ENCODE peak calls at places on chromosomes 12 and 14, in ten cellular contexts. Y is neural progenitor cell, D is Peyer's patch, I is lung, E is adrenal gland, G is PC-3, Q is GM23338, L is pancreas, S is upper lobe of right lung, H is left ventricle myocardium inferior. K is an unnamed sample. For H3K4me1, the result is how much of the 10 kb centered on the place peaks cover.

GRCh38 chr14:39107624-39108023 is 4.6 kb upstream of the SEC23A start:
- DNase-seq in Y (peak), D (no peak), I (no peak), E (no peak), G (peak), Q (peak), L (no peak), S (no peak), H (no peak), K (no peak)

GRCh38 chr14:24098927-24099813 is 5.1 kb downstream of the PCK2 start:
- DNase-seq in Y (no peak), D (no peak), I (no peak), E (no peak), G (no peak), Q (no peak), L (peak), S (peak), H (no peak), K (no peak)

GRCh38 chr12:91577586-91578539 is 395.2 kb upstream of the DCN start:
- DNase-seq in Y (no peak), D (no peak), I (no peak), E (no peak), G (peak), Q (peak), L (no peak), S (no peak), H (no peak), K (no peak)

GRCh38 chr12:68069276-68069675 is 80.0 kb downstream of the IFNG-AS1 start:
- DNase-seq in Y (no peak), D (no peak), I (no peak), E (no peak), G (no peak), Q (no peak), L (no peak), S (no peak), H (no peak), K (no peak)

GRCh38 chr12:27460471-27460978 is 14.0 kb downstream of the SMCO2 start:
- DNase-seq in Y (no peak), D (no peak), I (no peak), E (no peak), G (peak), Q (no peak), L (no peak), S (no peak), H (no peak), K (no peak)

GRCh38 chr12:50220357-50221061 is 53.3 kb upstream of the CERS5 start:
- DNase-seq in Y (peak), D (no peak), I (no peak), E (peak), G (peak), Q (no peak), L (no peak), S (no peak), H (no peak), K (no peak)

GRCh38 chr12:124440841-124441381 is 126.5 kb downstream of the NCOR2 start:
- DNase-seq in Y (peak), D (no peak), I (no peak), E (no peak), G (peak), Q (no peak), L (no peak), S (no peak), H (no peak), K (no peak)

GRCh38 chr12:67431436-67432049 is 162.4 kb downstream of the CAND1 start:
- DNase-seq in Y (no peak), D (no peak), I (no peak), E (no peak), G (no peak), Q (no peak), L (no peak), S (no peak), H (no peak), K (no peak)

GRCh38 chr12:30151831-30152230 is 368.1 kb upstream of the TMTC1 start:
- DNase-seq in Y (no peak), D (no peak), I (no peak), E (no peak), G (no peak), Q (no peak), L (no peak), S (no peak), H (no peak), K (no peak)

GRCh38 chr12:58321414-58321813 is 380.0 kb downstream of the ATP23 start:
- DNase-seq in Y (no peak), D (no peak), I (no peak), E (no peak), G (no peak), Q (no peak), L (no peak), S (no peak), H (no peak), K (no peak)

GRCh38 chr12:10718279-10718821 is 4.8 kb downstream of the YBX3 start:
- DNase-seq in Y (peak), D (no peak), I (no peak), E (no peak), G (peak), Q (peak), L (no peak), S (no peak), H (no peak), K (no peak)

GRCh38 chr12:93419388-93420034 is 22.2 kb downstream of the UBE2N start:
- DNase-seq in Y (peak), D (no peak), I (no peak), E (no peak), G (peak), Q (peak), L (no peak), S (no peak), H (no peak), K (no peak)

GRCh38 chr14:23252420-23253333 is 14.9 kb downstream of the RNF212B start:
- DNase-seq in Y (peak), D (no peak), I (no peak), E (no peak), G (no peak), Q (peak), L (no peak), S (no peak), H (no peak), K (no peak)

GRCh38 chr12:116820077-116820656 is 61.1 kb downstream of the HRK start:
- DNase-seq in Y (no peak), D (no peak), I (no peak), E (no peak), G (no peak), Q (no peak), L (no peak), S (no peak), H (no peak), K (no peak)

GRCh38 chr14:99534863-99535262 is 53.7 kb downstream of the CCNK start:
- DNase-seq in Y (peak), D (no peak), I (no peak), E (no peak), G (no peak), Q (no peak), L (no peak), S (no peak), H (peak), K (no peak)

GRCh38 chr14:20698934-20699333 is 10.4 kb downstream of the ANG start:
- DNase-seq in Y (no peak), D (no peak), I (no peak), E (no peak), G (no peak), Q (no peak), L (no peak), S (no peak), H (no peak), K (no peak)

GRCh38 chr14:100902792-100903191 is 730 bp downstream of the RTL1 start:
- DNase-seq in Y (peak), D (no peak), I (peak), E (no peak), G (no peak), Q (no peak), L (peak), S (no peak), H (no peak), K (no peak)

GRCh38 chr12:6949063-6949594 is 2.0 kb upstream of the PTPN6 start:
- DNase-seq in Y (no peak), D (no peak), I (no peak), E (no peak), G (no peak), Q (no peak), L (peak), S (peak), H (peak), K (no peak)

GRCh38 chr12:45729233-45730115 is at the start of gene ARID2:
- DNase-seq in Y (peak), D (peak), I (peak), E (peak), G (peak), Q (peak), L (peak), S (peak), H (peak), K (peak)

GRCh38 chr12:104182144-104182543 is 33.4 kb upstream of the TXNRD1 start:
- DNase-seq in Y (no peak), D (no peak), I (peak), E (peak), G (peak), Q (no peak), L (peak), S (no peak), H (peak), K (no peak)

GRCh38 chr12:104083769-104084475 is 19.6 kb downstream of the HCFC2 start:
- DNase-seq in Y (no peak), D (no peak), I (no peak), E (no peak), G (no peak), Q (no peak), L (no peak), S (no peak), H (no peak), K (no peak)

GRCh38 chr14:55889124-55889523 is 229.1 kb upstream of the PELI2 start:
- DNase-seq in Y (no peak), D (no peak), I (no peak), E (peak), G (peak), Q (no peak), L (no peak), S (no peak), H (no peak), K (no peak)

GRCh38 chr12:95646781-95647184 is 95.5 kb upstream of the USP44 start:
- DNase-seq in Y (no peak), D (no peak), I (no peak), E (no peak), G (no peak), Q (peak), L (no peak), S (no peak), H (no peak), K (no peak)

GRCh38 chr14:83483063-83483462 is 1949.4 kb upstream of the SEL1L start:
- DNase-seq in Y (no peak), D (no peak), I (no peak), E (no peak), G (peak), Q (no peak), L (no peak), S (no peak), H (no peak), K (no peak)

GRCh38 chr12:15662983-15663659 is 126.1 kb downstream of the EPS8 start:
- DNase-seq in Y (no peak), D (no peak), I (no peak), E (no peak), G (peak), Q (no peak), L (no peak), S (no peak), H (no peak), K (no peak)

GRCh38 chr12:88420460-88420859 is 159.8 kb downstream of the KITLG start:
- DNase-seq in Y (no peak), D (no peak), I (no peak), E (no peak), G (peak), Q (no peak), L (no peak), S (no peak), H (no peak), K (no peak)

GRCh38 chr12:49894754-49895153 is 8.9 kb downstream of the FAIM2 start:
- DNase-seq in Y (no peak), D (no peak), I (no peak), E (no peak), G (no peak), Q (no peak), L (no peak), S (no peak), H (no peak), K (no peak)

GRCh38 chr12:62448436-62448835 is 18.2 kb upstream of the MON2 start:
- DNase-seq in Y (no peak), D (no peak), I (no peak), E (no peak), G (no peak), Q (no peak), L (no peak), S (no peak), H (no peak), K (no peak)

GRCh38 chr14:100899841-100900771 is 3.4 kb downstream of the RTL1 start:
- DNase-seq in Y (peak), D (no peak), I (peak), E (no peak), G (peak), Q (peak), L (no peak), S (no peak), H (no peak), K (no peak)

GRCh38 chr14:89504084-89504483 is 87.1 kb upstream of the FOXN3 start:
- DNase-seq in Y (no peak), D (no peak), I (no peak), E (no peak), G (no peak), Q (no peak), L (no peak), S (no peak), H (no peak), K (no peak)

GRCh38 chr14:95895720-95896119 is 19.1 kb downstream of the TUNAR start:
- DNase-seq in Y (peak), D (no peak), I (no peak), E (peak), G (peak), Q (peak), L (no peak), S (no peak), H (no peak), K (no peak)

GRCh38 chr12:130818381-130819247 is 20.4 kb downstream of the STX2 start:
- DNase-seq in Y (peak), D (peak), I (peak), E (peak), G (peak), Q (peak), L (peak), S (peak), H (peak), K (peak)

GRCh38 chr12:1799068-1799881 is 21.1 kb upstream of the LRTM2 start:
- DNase-seq in Y (no peak), D (peak), I (no peak), E (no peak), G (no peak), Q (no peak), L (no peak), S (peak), H (no peak), K (no peak)

GRCh38 chr12:90940872-90941499 is 14.0 kb downstream of the CCER1 start:
- DNase-seq in Y (peak), D (no peak), I (no peak), E (no peak), G (peak), Q (peak), L (no peak), S (no peak), H (no peak), K (no peak)

GRCh38 chr12:27822076-27822712 is 42.2 kb upstream of the MANSC4 start:
- DNase-seq in Y (no peak), D (peak), I (no peak), E (no peak), G (peak), Q (no peak), L (no peak), S (no peak), H (no peak), K (peak)

DNA sequence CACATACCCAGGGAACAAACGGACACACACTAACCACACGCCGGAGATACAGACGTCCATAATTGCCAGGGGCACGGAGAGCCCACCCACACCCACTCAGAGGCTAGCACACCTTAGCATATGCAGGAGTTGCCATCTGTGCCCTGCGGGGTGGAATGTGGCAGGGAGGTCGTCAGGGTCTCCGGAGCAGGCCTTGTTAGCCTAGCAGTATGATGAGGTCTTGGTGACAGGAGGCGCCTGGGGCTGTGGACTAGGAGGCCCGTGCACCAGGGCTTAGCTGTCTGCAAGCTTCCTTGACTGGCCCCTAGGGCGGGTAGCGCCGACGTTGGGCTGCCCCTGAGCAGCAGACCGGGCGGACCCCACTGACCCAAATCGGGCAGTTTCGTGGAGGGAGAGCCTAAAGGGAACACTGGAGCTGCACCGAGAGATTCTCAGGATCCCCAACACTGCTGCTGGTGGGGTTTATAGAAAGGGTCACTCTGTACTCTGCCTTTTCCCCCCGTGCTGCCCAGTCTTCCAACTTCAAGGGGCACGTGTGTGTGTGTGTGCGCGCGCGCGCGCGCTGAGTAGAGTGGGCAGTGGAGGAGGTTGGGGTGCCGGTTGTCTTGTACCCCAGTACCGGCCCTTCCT is 9.9 kb downstream of the STAC3 start:
- DNase-seq in Y (peak), D (no peak), I (no peak), E (no peak), G (peak), Q (peak), L (no peak), S (peak), H (no peak), K (no peak)
- H3K4me1 ChIP-seq in Y (under half), D (under half), I (under half), E (under half), G (under half), Q (under half), L (under half), S (half or more), H (half or more), K (half or more)

DNA sequence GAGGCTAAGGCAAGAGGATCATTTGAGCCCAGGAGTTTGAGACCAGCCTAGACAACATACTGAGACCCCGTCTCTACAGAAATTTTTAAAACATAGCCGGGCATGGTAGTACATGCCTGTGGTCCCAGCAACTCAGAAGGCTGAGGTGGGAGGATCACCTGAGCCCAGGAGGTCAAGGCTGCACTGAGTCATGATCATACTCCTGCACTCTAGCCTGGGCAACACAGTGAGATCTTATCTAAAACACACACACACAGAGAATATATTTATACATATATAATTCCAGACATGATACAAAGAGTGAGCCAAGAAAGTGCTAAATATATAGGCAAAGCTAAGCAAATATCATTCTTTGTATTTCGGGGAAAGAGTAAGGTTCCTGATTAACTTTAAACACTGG is 9.4 kb downstream of the ZFC3H1 start:
- DNase-seq in Y (no peak), D (no peak), I (no peak), E (no peak), G (no peak), Q (no peak), L (no peak), S (no peak), H (no peak), K (no peak)
- H3K4me1 ChIP-seq in Y (under half), D (under half), I (under half), E (under half), G (under half), Q (under half), L (under half), S (under half), H (half or more), K (under half)

GRCh38 chr12:43241971-43242370 is 310.0 kb downstream of the ADAMTS20 start:
- DNase-seq in Y (no peak), D (no peak), I (no peak), E (no peak), G (no peak), Q (no peak), L (no peak), S (no peak), H (no peak), K (no peak)

GRCh38 chr12:43245947-43246346 is 306.1 kb downstream of the ADAMTS20 start:
- DNase-seq in Y (no peak), D (no peak), I (no peak), E (no peak), G (no peak), Q (no peak), L (no peak), S (no peak), H (no peak), K (no peak)
- H3K4me1 ChIP-seq in Y (under half), D (under half), I (under half), E (under half), G (under half), Q (under half), L (under half), S (under half), H (under half), K (under half)

DNA sequence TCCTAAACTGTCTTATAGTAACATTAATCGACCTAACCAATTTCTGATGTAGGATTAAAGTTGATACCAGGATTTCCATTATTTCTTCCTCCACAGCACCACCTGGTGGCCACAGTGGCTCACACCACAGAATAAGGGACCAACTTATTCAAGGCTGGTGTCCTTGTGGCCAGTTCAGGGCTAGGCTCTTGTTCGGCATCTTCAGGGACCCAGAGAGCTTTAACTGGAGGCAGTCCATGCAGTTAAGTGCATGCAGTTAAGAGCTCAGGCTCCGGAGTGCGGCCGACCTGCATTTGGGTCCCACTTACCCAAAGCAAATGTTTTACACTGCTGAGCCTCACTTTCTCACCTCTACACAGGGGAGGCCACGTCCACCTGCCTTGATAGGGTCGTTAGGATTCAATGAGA is 42.0 kb upstream of the GPR68 start:
- DNase-seq in Y (peak), D (peak), I (peak), E (peak), G (peak), Q (peak), L (peak), S (peak), H (peak), K (peak)
- H3K4me1 ChIP-seq in Y (under half), D (under half), I (under half), E (under half), G (under half), Q (under half), L (under half), S (under half), H (under half), K (under half)

K was measured in CD8-positive, alpha-beta memory T cell.